ENCODE peak calls at places on chromosomes 5 and 9, in seven cellular contexts. G is K562, F is HepG2, Z is GM12891, C is H1, V is SK-N-SH, A is GM12878. T is an unnamed sample.

GRCh38 chr5:146722361-146722779 is 156.2 kb downstream of the PPP2R2B start:
- DNase-seq in G (no peak), Z (no peak), A (no peak), V (no peak), C (no peak), F (no peak), T (no peak)

GRCh38 chr9:130936285-130937117 is 2.5 kb downstream of the FIBCD1 start:
- DNase-seq in C (peak), Z (no peak), G (no peak), A (no peak), V (no peak), F (peak), T (no peak)

GRCh38 chr9:88791105-88791805 is 200.0 kb upstream of the S1PR3 start:
- DNase-seq in A (no peak), C (peak), Z (no peak), G (no peak), F (no peak), V (no peak), T (no peak)

GRCh38 chr5:33231935-33232334 is 208.8 kb upstream of the TARS1 start:
- DNase-seq in C (no peak), F (no peak), V (no peak), A (no peak), G (no peak), Z (no peak), T (no peak)

GRCh38 chr9:86116425-86116824 is 17.1 kb upstream of the GOLM1 start:
- DNase-seq in A (no peak), Z (no peak), G (no peak), F (no peak), C (no peak), V (no peak), T (no peak)

GRCh38 chr5:74766348-74766886 is 500 bp downstream of the GFM2 start:
- DNase-seq in F (peak), Z (peak), V (peak), A (no peak), G (peak), C (no peak), T (peak)

GRCh38 chr5:111530298-111530740 is 18.0 kb upstream of the STARD4 start:
- DNase-seq in Z (peak), C (no peak), G (peak), A (peak), V (no peak), F (peak), T (peak)

GRCh38 chr9:94948567-94949235 is 222.2 kb downstream of the AOPEP start:
- DNase-seq in A (no peak), C (no peak), G (no peak), F (no peak), Z (no peak), V (no peak), T (no peak)

GRCh38 chr9:65458992-65459391 is 174.0 kb upstream of the FOXD4L5 start:
- DNase-seq in F (no peak), C (no peak), A (no peak), Z (no peak), G (no peak), V (no peak), T (no peak)

GRCh38 chr5:60447488-60447920 is 252.5 kb downstream of the DEPDC1B start:
- DNase-seq in V (no peak), C (no peak), G (no peak), Z (no peak), F (peak), A (no peak), T (no peak)

GRCh38 chr9:76403352-76403751 is 9.1 kb upstream of the RFK start:
- DNase-seq in C (no peak), V (peak), G (peak), Z (peak), F (peak), A (peak), T (peak)

GRCh38 chr9:89941875-89942274 is 337.1 kb downstream of the GADD45G start:
- DNase-seq in C (no peak), V (no peak), Z (no peak), A (no peak), F (no peak), G (no peak), T (no peak)

GRCh38 chr9:103627731-103628130 is 466.4 kb upstream of the SMC2 start:
- DNase-seq in Z (no peak), F (no peak), G (no peak), C (no peak), V (no peak), A (no peak), T (no peak)

GRCh38 chr9:115208503-115208902 is 90.5 kb upstream of the TNC start:
- DNase-seq in V (no peak), F (no peak), A (no peak), C (no peak), G (no peak), Z (no peak), T (no peak)

GRCh38 chr9:133141833-133142594 is 21.0 kb upstream of the RALGDS start:
- DNase-seq in A (no peak), F (no peak), C (no peak), V (peak), G (no peak), Z (peak), T (peak)

GRCh38 chr5:67350600-67351315 is 154.2 kb upstream of the CD180 start:
- DNase-seq in V (peak), G (no peak), F (no peak), Z (no peak), C (no peak), A (no peak), T (no peak)

GRCh38 chr5:73938280-73938937 is 312.4 kb downstream of the ARHGEF28 start:
- DNase-seq in A (no peak), F (no peak), V (no peak), C (no peak), G (no peak), Z (no peak), T (no peak)

GRCh38 chr9:19875291-19875910 is 86.6 kb upstream of the SLC24A2 start:
- DNase-seq in C (no peak), G (no peak), Z (no peak), F (no peak), A (no peak), V (no peak), T (no peak)

GRCh38 chr5:79070002-79070567 is 518 bp downstream of the BHMT2 start:
- DNase-seq in C (no peak), A (no peak), V (peak), G (no peak), F (peak), Z (no peak), T (peak)

GRCh38 chr5:147287181-147287580 is 52.4 kb downstream of the STK32A start:
- DNase-seq in C (no peak), F (no peak), A (no peak), V (no peak), G (no peak), Z (no peak), T (no peak)

GRCh38 chr9:77472646-77473045 is 175.5 kb downstream of the GNA14 start:
- DNase-seq in C (no peak), Z (no peak), F (no peak), V (no peak), G (no peak), A (no peak), T (no peak)

GRCh38 chr9:86281577-86282076 is 711 bp downstream of the ISCA1 start:
- DNase-seq in V (no peak), Z (no peak), G (no peak), A (peak), F (peak), C (no peak), T (no peak)

GRCh38 chr9:128061305-128061704 is 5.8 kb downstream of the NAIF1 start:
- DNase-seq in F (no peak), V (no peak), G (no peak), C (no peak), Z (no peak), A (no peak), T (no peak)

GRCh38 chr5:143170104-143170503 is 233.4 kb downstream of the NR3C1 start:
- DNase-seq in Z (no peak), A (no peak), V (no peak), C (no peak), F (no peak), G (no peak), T (no peak)
- TF ChIP-seq TAF1 in Z (no peak), A (no peak), V (no peak), C (no peak), F (no peak), G (no peak), T (no peak)

GRCh38 chr5:173301695-173302545 is 26.3 kb downstream of the STC2 start:
- DNase-seq in A (no peak), C (no peak), Z (no peak), V (no peak), G (no peak), F (peak), T (no peak)
- TF ChIP-seq POLR2AphosphoS5 in A (no peak), C (no peak), Z (no peak), V (no peak), G (no peak), F (no peak), T (no peak)

GRCh38 chr5:172731286-172732073 is 39.5 kb downstream of the DUSP1 start:
- DNase-seq in F (peak), G (no peak), V (no peak), A (no peak), C (no peak), Z (no peak), T (no peak)

GRCh38 chr5:172733974-172734346 is 37.0 kb downstream of the DUSP1 start:
- DNase-seq in A (no peak), V (no peak), Z (no peak), C (no peak), G (no peak), F (no peak), T (no peak)

GRCh38 chr5:172735141-172735831 is 35.7 kb downstream of the DUSP1 start:
- DNase-seq in G (no peak), F (no peak), V (no peak), A (no peak), C (no peak), Z (no peak), T (no peak)

GRCh38 chr5:172732201-172732865 is 38.7 kb downstream of the DUSP1 start:
- DNase-seq in G (no peak), Z (no peak), C (no peak), F (no peak), A (no peak), V (no peak), T (no peak)

GRCh38 chr5:172733179-172733973 is 37.6 kb downstream of the DUSP1 start:
- DNase-seq in V (no peak), G (no peak), A (no peak), F (peak), Z (no peak), C (no peak), T (no peak)
- TF ChIP-seq TAF1 in V (no peak), G (no peak), A (no peak), F (peak), Z (no peak), C (no peak), T (no peak)

GRCh38 chr5:167269146-167269545 is 1022.3 kb upstream of the WWC1 start:
- DNase-seq in Z (no peak), V (no peak), C (no peak), A (no peak), G (no peak), F (no peak), T (no peak)

GRCh38 chr5:167261309-167262100 is 1029.9 kb upstream of the WWC1 start:
- DNase-seq in F (no peak), Z (no peak), C (no peak), A (no peak), G (no peak), V (no peak), T (no peak)

GRCh38 chr5:167263185-167263584 is 1028.3 kb upstream of the WWC1 start:
- DNase-seq in Z (no peak), F (no peak), A (no peak), G (no peak), V (no peak), C (no peak), T (no peak)
- TF ChIP-seq POLR2AphosphoS5 in Z (no peak), F (no peak), A (no peak), G (no peak), V (no peak), C (no peak), T (no peak)

DNA sequence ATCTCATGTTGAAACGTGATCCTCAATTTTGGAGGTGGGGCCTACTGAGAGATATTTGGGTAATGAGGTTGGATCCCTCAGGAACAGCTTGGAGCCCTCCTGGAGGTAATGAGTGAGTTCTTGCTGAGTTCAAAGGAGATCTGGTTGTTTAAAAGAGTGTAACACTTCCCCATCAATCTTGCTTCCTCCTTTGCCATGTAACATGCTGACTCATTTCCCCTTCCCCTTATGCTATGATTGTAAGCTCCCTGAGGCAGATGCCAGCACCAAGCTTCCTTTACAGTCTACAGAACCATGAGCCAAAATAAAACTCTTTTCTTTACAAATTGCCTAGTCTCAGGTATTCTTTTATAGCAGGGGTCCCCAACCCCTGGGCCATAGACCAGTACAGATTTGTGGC is 352.3 kb downstream of the SLCO4C1 start:
- DNase-seq in G (no peak), A (no peak), F (no peak), Z (no peak), V (no peak), C (no peak), T (no peak)
- TF ChIP-seq TAF1 in G (no peak), A (no peak), F (no peak), Z (no peak), V (no peak), C (no peak), T (no peak)

GRCh38 chr9:33349743-33350142 is 52.6 kb downstream of the AQP7 start:
- DNase-seq in Z (no peak), C (peak), A (no peak), F (no peak), V (no peak), G (no peak), T (no peak)

GRCh38 chr9:33348998-33349397 is 53.4 kb downstream of the AQP7 start:
- DNase-seq in G (no peak), C (peak), A (no peak), F (no peak), V (no peak), Z (no peak), T (no peak)

GRCh38 chr9:33351547-33351946 is 50.8 kb downstream of the AQP7 start:
- DNase-seq in Z (no peak), F (no peak), G (no peak), V (no peak), A (no peak), C (peak), T (no peak)

GRCh38 chr9:33346564-33346963 is 55.8 kb downstream of the AQP7 start:
- DNase-seq in Z (no peak), C (no peak), F (no peak), A (no peak), G (no peak), V (no peak), T (no peak)

GRCh38 chr9:33350310-33350709 is 52.1 kb downstream of the AQP7 start:
- DNase-seq in F (no peak), C (no peak), V (no peak), A (no peak), Z (no peak), G (no peak), T (no peak)
- TF ChIP-seq POLR2AphosphoS5 in F (no peak), C (no peak), V (no peak), A (no peak), Z (no peak), G (no peak), T (no peak)